ENCODE peak calls at places on chromosomes 3 and 15, in eight cellular contexts. D, E, O, T, B, I, H and Q are unnamed samples.

GRCh38 chr3:142028174-142028833 is 121.0 kb downstream of the TFDP2 start:
- DNase-seq in H (peak; percentile 68), T (no peak), D (no peak), B (peak; percentile 22), O (peak; percentile 67), I (peak; percentile 68), E (peak; percentile 70), Q (peak; percentile 71)

GRCh38 chr15:82139823-82140268 is 94.0 kb upstream of the MEX3B start:
- DNase-seq in T (no peak), H (peak; percentile 39), I (peak; percentile 33), E (peak; percentile 69), D (no peak), B (peak; percentile 4), O (peak; percentile 36), Q (peak; percentile 63)

GRCh38 chr3:69079269-69080159 is 651 bp downstream of the UBA3 start:
- DNase-seq in H (peak; percentile 50), I (no peak), O (peak; percentile 30), D (peak; percentile 33), B (no peak), T (no peak), E (no peak), Q (peak; percentile 43)

GRCh38 chr3:130850846-130851245 is 43.0 kb upstream of the ATP2C1 start:
- DNase-seq in I (no peak), E (no peak), D (no peak), T (no peak), H (no peak), O (peak; percentile 67), B (no peak), Q (no peak)

GRCh38 chr3:21944251-21944650 is 193.2 kb upstream of the ZNF385D start:
- DNase-seq in T (no peak), D (no peak), E (no peak), B (no peak), H (no peak), I (no peak), O (no peak), Q (no peak)

GRCh38 chr15:38427380-38427779 is 26.5 kb upstream of the FAM98B start:
- DNase-seq in I (no peak), H (no peak), E (no peak), B (no peak), T (no peak), D (no peak), O (no peak), Q (no peak)

GRCh38 chr3:28575100-28575747 is 226.6 kb upstream of the AZI2 start:
- DNase-seq in E (no peak), D (peak; percentile 79), B (no peak), T (no peak), I (no peak), H (no peak), O (no peak), Q (peak; percentile 37)

GRCh38 chr3:149673393-149673792 is 15.6 kb upstream of the WWTR1 start:
- DNase-seq in B (peak; percentile 64), H (no peak), E (peak; percentile 25), O (no peak), I (no peak), D (no peak), T (no peak), Q (no peak)

GRCh38 chr3:119145500-119146167 is at the start of gene TEX55:
- DNase-seq in B (peak; percentile 15), D (peak; percentile 65), O (peak; percentile 66), T (no peak), E (peak; percentile 87), I (peak; percentile 10), H (peak; percentile 10), Q (peak; percentile 76)

GRCh38 chr3:136819784-136820640 is 1.1 kb downstream of the SLC35G2 start:
- DNase-seq in O (peak; percentile 67), T (no peak), B (peak; percentile 55), E (peak; percentile 19), D (peak; percentile 80), H (no peak), I (no peak), Q (peak; percentile 69)

GRCh38 chr15:64222573-64223361 is 59.9 kb upstream of the PPIB start:
- DNase-seq in T (no peak), E (no peak), O (peak; percentile 8), B (no peak), H (no peak), I (no peak), D (no peak), Q (no peak)

GRCh38 chr3:30288830-30289229 is 317.6 kb upstream of the TGFBR2 start:
- DNase-seq in E (no peak), B (no peak), O (no peak), H (no peak), I (no peak), D (no peak), T (no peak), Q (no peak)

GRCh38 chr3:50345586-50345985 is at the start of gene ZMYND10:
- DNase-seq in E (peak; percentile 76), I (no peak), B (peak; percentile 82), T (no peak), O (peak; percentile 31), H (peak; percentile 71), D (peak; percentile 87), Q (peak; percentile 66)

GRCh38 chr3:25897019-25897418 is 107.1 kb downstream of the OXSM start:
- DNase-seq in E (peak; percentile 69), T (no peak), I (peak; percentile 51), B (peak; percentile 10), H (peak; percentile 55), D (peak; percentile 73), O (no peak), Q (peak; percentile 30)

GRCh38 chr3:13011369-13012227 is 61.6 kb downstream of the IQSEC1 start:
- DNase-seq in E (peak; percentile 12), B (no peak), D (no peak), T (no peak), O (no peak), H (peak; percentile 51), I (no peak), Q (no peak)

GRCh38 chr3:120693439-120694172 is 11.6 kb upstream of the HGD start:
- DNase-seq in D (no peak), B (no peak), T (no peak), O (peak; percentile 27), H (no peak), I (no peak), E (peak; percentile 83), Q (peak; percentile 40)

GRCh38 chr15:62296756-62297507 is 131.8 kb upstream of the C2CD4B start:
- DNase-seq in H (no peak), T (no peak), D (no peak), O (no peak), I (no peak), E (no peak), B (no peak), Q (no peak)

GRCh38 chr3:56884387-56884786 is 82.6 kb upstream of the ARHGEF3 start:
- DNase-seq in E (peak; percentile 89), T (no peak), D (no peak), B (no peak), H (no peak), I (no peak), O (peak; percentile 84), Q (no peak)

GRCh38 chr3:140420621-140421357 is 257.1 kb upstream of the TRIM42 start:
- DNase-seq in O (no peak), H (no peak), I (no peak), D (no peak), E (no peak), T (no peak), B (peak; percentile 33), Q (no peak)

GRCh38 chr15:34584321-34584668 is 844 bp upstream of the GOLGA8B start:
- DNase-seq in E (no peak), O (peak; percentile 6), D (no peak), I (no peak), H (no peak), B (no peak), T (no peak), Q (no peak)

GRCh38 chr15:70923311-70924080 is 30.9 kb downstream of the LRRC49 start:
- DNase-seq in B (no peak), D (no peak), T (no peak), O (no peak), H (no peak), E (no peak), I (no peak), Q (no peak)

GRCh38 chr15:66964791-66965190 is 100.6 kb upstream of the SMAD3 start:
- DNase-seq in T (no peak), E (no peak), I (no peak), D (no peak), O (no peak), B (no peak), H (no peak), Q (no peak)
- H3K27ac ChIP-seq in T (no peak overlapping the region), E (no peak overlapping the region), I (no peak overlapping the region), D (no peak overlapping the region), O (no peak overlapping the region), B (no peak overlapping the region), H (no peak overlapping the region), Q (no peak overlapping the region)

GRCh38 chr15:67039349-67040075 is 25.9 kb upstream of the SMAD3 start:
- DNase-seq in O (peak; percentile 94), E (peak; percentile 78), D (peak; percentile 71), T (no peak), B (peak; percentile 56), H (peak; percentile 41), I (peak; percentile 90), Q (peak; percentile 55)

GRCh38 chr15:67036775-67037555 is 28.4 kb upstream of the SMAD3 start:
- DNase-seq in H (no peak), T (no peak), I (no peak), E (no peak), D (no peak), B (no peak), O (no peak), Q (no peak)

GRCh38 chr15:67040277-67040676 is 25.1 kb upstream of the SMAD3 start:
- DNase-seq in H (no peak), T (no peak), D (no peak), B (no peak), O (no peak), E (no peak), I (no peak), Q (no peak)

GRCh38 chr15:67037694-67038093 is 27.7 kb upstream of the SMAD3 start:
- DNase-seq in H (no peak), T (no peak), D (no peak), I (no peak), O (no peak), E (no peak), B (no peak), Q (no peak)

DNA sequence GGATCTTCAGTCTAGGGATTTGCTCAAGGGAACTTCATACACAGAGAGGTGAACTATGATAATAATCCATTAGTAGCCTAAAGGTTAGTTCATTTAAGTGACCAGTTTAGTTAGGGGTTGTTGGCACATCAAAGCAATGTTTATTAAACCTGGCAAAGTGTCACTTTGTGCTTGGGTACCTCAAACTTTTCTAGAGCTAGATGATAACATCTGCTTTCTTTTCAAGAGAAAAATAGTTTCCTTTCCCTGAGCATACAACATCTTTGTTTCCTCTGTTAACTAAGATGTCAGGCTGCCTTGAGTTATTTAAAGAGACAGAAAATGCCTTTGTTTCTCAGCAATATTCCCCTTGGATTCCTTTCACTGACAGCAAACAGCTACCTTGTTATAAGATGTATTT is 26.7 kb upstream of the SMAD3 start:
- DNase-seq in T (no peak), D (no peak), B (no peak), E (no peak), H (no peak), O (no peak), I (no peak), Q (no peak)
- H2AFZ ChIP-seq in T (no peak overlapping the region), D (no peak overlapping the region), B (no peak overlapping the region), E (no peak overlapping the region), H (no peak overlapping the region), O (no peak overlapping the region), I (no peak overlapping the region), Q (no peak overlapping the region)

GRCh38 chr3:38538773-38539353 is 42.7 kb downstream of the EXOG start:
- DNase-seq in D (no peak), O (no peak), B (no peak), E (no peak), I (no peak), H (no peak), T (no peak), Q (no peak)
- H3K4me1 ChIP-seq in D (peaks cover 5% of the 10 kb centered on the region), O (no peaks in the 10 kb centered on the region), B (no peaks in the 10 kb centered on the region), E (no peaks in the 10 kb centered on the region), I (no peaks in the 10 kb centered on the region), H (peaks cover under 1% of the 10 kb centered on the region), T (peaks cover 9% of the 10 kb centered on the region), Q (no peaks in the 10 kb centered on the region)

GRCh38 chr3:9883676-9884554 is 3.9 kb upstream of the CIDEC start:
- DNase-seq in D (no peak), I (no peak), H (no peak), O (no peak), E (no peak), B (no peak), T (no peak), Q (peak; percentile 48)
- H3K27ac ChIP-seq in D (no peak overlapping the region), I (peak overlapping the region; percentile 82), H (peak overlapping the region; percentile 21), O (peak overlapping the region; percentile 87), E (peak overlapping the region; percentile 72), B (peak overlapping the region; percentile 92), T (no peak overlapping the region), Q (peak overlapping the region; percentile 95)